ENCODE peak calls at places on chromosomes 12 and 14, in seven cellular contexts. H is activated B cell treated with CpG ODN at 0.5 μM for 24 hours, Q is choroid plexus epithelial cell, S is astrocyte of the spinal cord, L is mesothelial cell of epicardium, A is osteocyte, M is cardiac fibroblast. W is an unnamed sample.

GRCh38 chr12:66190519-66191406 is 1.7 kb downstream of the IRAK3 start:
- DNase-seq in L (no peak), S (peak; percentile 12), H (no peak), Q (peak; percentile 65), M (peak; percentile 36), A (no peak), W (peak; percentile 11)

GRCh38 chr12:5318874-5319273 is 113.0 kb upstream of the NTF3 start:
- DNase-seq in Q (peak; percentile 2), L (no peak), H (no peak), S (peak; percentile 10), M (peak; percentile 5), A (no peak), W (no peak)

GRCh38 chr12:110004598-110004997 is 5.4 kb downstream of the ANKRD13A start:
- DNase-seq in Q (no peak), L (no peak), H (no peak), S (no peak), A (no peak), M (no peak), W (no peak)

GRCh38 chr12:18422849-18423248 is 161.5 kb downstream of the PIK3C2G start:
- DNase-seq in A (no peak), S (no peak), M (no peak), H (no peak), Q (peak; percentile 46), L (no peak), W (no peak)

GRCh38 chr14:55381561-55381960 is 30.1 kb downstream of the ATG14 start:
- DNase-seq in Q (no peak), M (no peak), A (no peak), H (no peak), S (no peak), L (no peak), W (no peak)

GRCh38 chr12:104460041-104460757 is 3.5 kb downstream of the CHST11 start:
- DNase-seq in M (no peak), L (no peak), A (no peak), Q (no peak), S (no peak), H (no peak), W (peak; percentile 22)

GRCh38 chr12:53174881-53175491 is 5.5 kb upstream of the ZNF740 start:
- DNase-seq in M (peak; percentile 53), Q (no peak), H (no peak), S (no peak), L (no peak), A (no peak), W (peak; percentile 61)

GRCh38 chr14:65296876-65297275 is 115.7 kb upstream of the FUT8 start:
- DNase-seq in M (no peak), S (no peak), Q (no peak), H (no peak), A (no peak), L (no peak), W (no peak)

GRCh38 chr12:7155471-7156034 is 25.4 kb downstream of the CLSTN3 start:
- DNase-seq in A (no peak), M (no peak), S (no peak), Q (no peak), H (no peak), L (no peak), W (peak; percentile 83)

GRCh38 chr12:77402726-77403125 is 337.4 kb upstream of the E2F7 start:
- DNase-seq in L (no peak), Q (peak; percentile 66), S (peak; percentile 54), H (no peak), A (no peak), M (peak; percentile 56), W (peak; percentile 55)

GRCh38 chr12:89250648-89251047 is 101.7 kb downstream of the DUSP6 start:
- DNase-seq in H (no peak), M (no peak), L (no peak), S (no peak), Q (no peak), A (no peak), W (no peak)

GRCh38 chr14:51534623-51535022 is 117.1 kb upstream of the FRMD6 start:
- DNase-seq in S (no peak), Q (peak; percentile 62), L (no peak), H (no peak), M (peak; percentile 31), A (no peak), W (peak; percentile 51)

GRCh38 chr12:63845726-63846125 is 1.2 kb downstream of the SRGAP1 start:
- DNase-seq in S (peak; percentile 61), L (no peak), H (no peak), Q (peak; percentile 64), A (no peak), M (peak; percentile 36), W (peak; percentile 64)

GRCh38 chr14:23579739-23580138 is 1.1 kb upstream of the JPH4 start:
- DNase-seq in M (no peak), A (no peak), S (no peak), Q (no peak), L (no peak), H (no peak), W (no peak)

GRCh38 chr12:64392221-64392620 is 1.7 kb upstream of the C12orf56 start:
- DNase-seq in M (peak; percentile 48), L (no peak), S (peak; percentile 59), A (no peak), Q (peak; percentile 78), H (no peak), W (peak; percentile 58)

GRCh38 chr12:53052419-53053222 is 2.8 kb downstream of the TNS2 start:
- DNase-seq in L (no peak), A (peak; percentile 91), M (peak; percentile 93), H (no peak), S (peak; percentile 85), Q (peak; percentile 91), W (peak; percentile 82)

GRCh38 chr12:75509621-75510020 is 1.8 kb downstream of the KRR1 start:
- DNase-seq in H (no peak), S (no peak), M (no peak), A (no peak), L (no peak), Q (no peak), W (peak; percentile 36)

GRCh38 chr14:92933481-92933880 is 10.5 kb downstream of the CHGA start:
- DNase-seq in H (no peak), L (no peak), S (no peak), Q (no peak), M (no peak), A (no peak), W (no peak)

GRCh38 chr12:68611094-68611818 is 557 bp downstream of the RAP1B start:
- DNase-seq in S (peak; percentile 68), A (peak; percentile 88), Q (peak; percentile 74), L (peak; percentile 75), M (peak; percentile 88), H (peak; percentile 51), W (peak; percentile 59)

GRCh38 chr12:67909091-67909531 is 80.1 kb upstream of the IFNG-AS1 start:
- DNase-seq in H (no peak), M (peak; percentile 17), Q (peak; percentile 57), L (no peak), S (peak; percentile 80), A (no peak), W (peak; percentile 22)

GRCh38 chr12:11026118-11026517 is 3.7 kb upstream of the TAS2R19 start:
- DNase-seq in L (no peak), S (no peak), Q (no peak), M (no peak), H (no peak), A (no peak), W (no peak)

GRCh38 chr12:98793121-98793520 is 148.0 kb downstream of the APAF1 start:
- DNase-seq in Q (no peak), L (no peak), A (no peak), M (no peak), S (peak; percentile 1), H (no peak), W (no peak)

DNA sequence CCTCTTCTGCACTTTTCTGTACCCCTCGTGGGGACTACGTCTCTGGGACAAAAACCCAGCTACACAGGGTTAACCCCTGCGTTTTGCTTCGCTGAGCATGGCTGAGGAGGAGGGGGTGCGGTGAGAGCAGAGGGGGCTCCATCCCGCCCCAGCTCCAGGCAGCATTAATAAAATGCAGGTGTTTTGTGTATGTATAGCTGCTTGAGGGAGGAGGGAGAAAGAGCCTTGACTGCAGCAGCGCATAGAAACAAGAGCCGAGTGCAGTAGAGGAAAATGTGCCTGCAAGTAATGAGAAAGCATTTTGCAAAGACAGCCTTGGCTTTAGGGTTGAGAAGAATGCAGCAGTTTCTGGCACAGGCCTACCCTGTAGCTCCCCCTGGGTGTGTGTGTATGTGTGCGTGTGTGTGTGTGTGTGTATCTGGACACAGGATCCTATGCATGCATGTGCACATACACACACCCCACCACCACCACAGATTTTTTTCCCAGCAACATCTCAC is 103.9 kb downstream of the ZFP36L1 start:
- DNase-seq in H (no peak), A (no peak), Q (peak; percentile 89), M (peak; percentile 82), L (no peak), S (peak; percentile 70), W (no peak)
- TF ChIP-seq CTCF in H (no peak), A (peak; percentile 24), Q (peak; percentile 50), M (no peak), L (no peak), S (peak; percentile 27), W (no peak)

DNA sequence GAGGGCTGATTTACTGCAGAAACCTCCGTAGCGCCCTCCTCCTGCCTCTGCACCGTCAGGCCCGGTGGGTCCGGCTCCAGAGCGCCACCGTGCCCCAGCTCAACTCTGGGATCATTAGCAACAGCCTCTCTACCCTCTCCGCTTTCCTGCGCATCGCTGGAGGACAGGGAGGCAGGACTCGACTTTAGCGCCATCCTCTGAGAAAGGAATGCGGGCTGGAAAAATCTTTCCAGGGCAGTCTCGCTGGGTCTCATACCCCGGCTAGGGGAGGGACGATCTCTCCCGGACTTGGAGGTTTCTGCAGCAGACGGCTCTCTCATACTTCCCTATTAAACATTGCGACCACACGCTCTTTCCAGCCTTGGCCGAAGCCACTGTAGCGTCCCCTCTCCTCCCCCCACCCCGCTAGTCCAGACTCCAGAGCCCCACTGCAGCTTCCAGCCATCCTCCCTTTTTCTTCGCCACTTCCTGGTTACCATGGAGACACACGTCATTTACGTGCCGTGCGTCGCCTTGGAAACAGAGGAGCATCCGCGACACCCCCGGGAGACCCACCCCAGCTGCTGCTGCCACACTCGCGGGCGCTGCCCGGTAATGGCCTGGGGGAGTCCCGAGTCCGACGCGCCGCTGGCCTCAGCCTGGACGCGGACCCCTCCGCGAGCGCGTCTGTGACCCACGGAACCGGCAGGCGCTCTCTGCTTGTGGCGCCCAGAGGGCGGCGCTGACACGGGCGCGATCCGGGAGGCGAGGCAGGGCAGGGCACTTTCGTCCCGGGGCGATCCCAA is at the start of gene CCDC184:
- DNase-seq in A (no peak), Q (peak; percentile 66), L (peak; percentile 49), S (peak; percentile 80), M (peak; percentile 84), H (peak; percentile 69), W (no peak)
- TF ChIP-seq CTCF in A (peak; percentile 52), Q (peak; percentile 47), L (no peak), S (peak; percentile 40), M (peak; percentile 35), H (no peak), W (no peak)

GRCh38 chr14:104651876-104652260 is 37.5 kb upstream of the INF2 start:
- DNase-seq in M (no peak), S (no peak), Q (no peak), A (no peak), L (no peak), H (no peak), W (no peak)
- TF ChIP-seq CTCF in M (no peak), S (no peak), Q (no peak), A (no peak), L (no peak), H (no peak), W (no peak)

DNA sequence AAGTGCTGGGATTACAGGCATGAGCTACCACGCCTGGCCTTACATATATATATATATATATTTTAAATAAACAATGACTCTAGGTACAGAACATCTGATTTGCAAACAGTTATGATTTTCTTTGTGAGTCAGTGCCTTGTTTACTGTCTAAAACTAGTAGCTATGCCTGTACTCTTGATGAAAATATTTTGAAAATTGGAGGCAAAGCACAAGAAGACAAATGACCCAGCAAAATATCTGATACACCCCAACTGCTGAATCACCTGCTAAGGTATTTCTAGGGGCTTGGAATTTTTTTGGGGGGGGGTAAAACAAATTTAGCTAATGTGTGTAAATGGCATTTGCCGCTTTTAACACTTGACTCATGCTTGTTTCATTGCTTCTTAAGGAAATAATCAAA is 69.3 kb downstream of the SYT10 start:
- DNase-seq in Q (no peak), L (no peak), A (no peak), S (no peak), M (no peak), H (no peak), W (no peak)
- TF ChIP-seq CTCF in Q (no peak), L (no peak), A (no peak), S (no peak), M (no peak), H (no peak), W (no peak)